ENCODE peak calls at places on chromosomes 7 and 10, in ten cellular contexts. One of them, this sample, is unnamed.

GRCh38 chr7:36840930-36841329 is 116.6 kb upstream of the AOAH start:
- DNase-seq in H9: no peak
- DNase-seq in astrocyte: no peak
- DNase-seq in fibroblast of villous mesenchyme: no peak
- DNase-seq in fibroblast of the aortic adventitia: no peak
- DNase-seq in retinal pigment epithelial cell: no peak
- DNase-seq in heart left ventricle: no peak
- DNase-seq in HFF-Myc: no peak
- DNase-seq in right lobe of liver: no peak
- DNase-seq in type B pancreatic cell: no peak
- DNase-seq in this sample: no peak

GRCh38 chr10:1739751-1740150 is 2.4 kb upstream of the ADARB2 start:
- DNase-seq in H9: peak
- DNase-seq in astrocyte: no peak
- DNase-seq in fibroblast of villous mesenchyme: no peak
- DNase-seq in fibroblast of the aortic adventitia: no peak
- DNase-seq in retinal pigment epithelial cell: no peak
- DNase-seq in heart left ventricle: no peak
- DNase-seq in HFF-Myc: no peak
- DNase-seq in right lobe of liver: no peak
- DNase-seq in type B pancreatic cell: no peak
- DNase-seq in this sample: no peak

GRCh38 chr10:129328531-129328930 is 138.5 kb upstream of the MGMT start:
- DNase-seq in H9: no peak
- DNase-seq in astrocyte: no peak
- DNase-seq in fibroblast of villous mesenchyme: peak
- DNase-seq in fibroblast of the aortic adventitia: no peak
- DNase-seq in retinal pigment epithelial cell: no peak
- DNase-seq in heart left ventricle: no peak
- DNase-seq in HFF-Myc: no peak
- DNase-seq in right lobe of liver: no peak
- DNase-seq in type B pancreatic cell: no peak
- DNase-seq in this sample: no peak

GRCh38 chr7:21184956-21185355 is 242.9 kb upstream of the SP4 start:
- DNase-seq in H9: no peak
- DNase-seq in astrocyte: no peak
- DNase-seq in fibroblast of villous mesenchyme: no peak
- DNase-seq in fibroblast of the aortic adventitia: no peak
- DNase-seq in retinal pigment epithelial cell: no peak
- DNase-seq in heart left ventricle: no peak
- DNase-seq in HFF-Myc: no peak
- DNase-seq in right lobe of liver: no peak
- DNase-seq in type B pancreatic cell: no peak
- DNase-seq in this sample: no peak

GRCh38 chr10:46002916-46003693 is 27.3 kb downstream of the NCOA4 start:
- DNase-seq in H9: no peak
- DNase-seq in astrocyte: no peak
- DNase-seq in fibroblast of villous mesenchyme: no peak
- DNase-seq in fibroblast of the aortic adventitia: no peak
- DNase-seq in retinal pigment epithelial cell: no peak
- DNase-seq in heart left ventricle: no peak
- DNase-seq in HFF-Myc: no peak
- DNase-seq in right lobe of liver: no peak
- DNase-seq in type B pancreatic cell: no peak
- DNase-seq in this sample: no peak

GRCh38 chr7:100051611-100052010 is 2.0 kb downstream of the ZSCAN21 start:
- DNase-seq in H9: no peak
- DNase-seq in astrocyte: no peak
- DNase-seq in fibroblast of villous mesenchyme: no peak
- DNase-seq in fibroblast of the aortic adventitia: no peak
- DNase-seq in retinal pigment epithelial cell: no peak
- DNase-seq in heart left ventricle: no peak
- DNase-seq in HFF-Myc: no peak
- DNase-seq in right lobe of liver: no peak
- DNase-seq in type B pancreatic cell: no peak
- DNase-seq in this sample: no peak

GRCh38 chr10:63525021-63525420 is 3.8 kb downstream of the REEP3 start:
- DNase-seq in H9: no peak
- DNase-seq in astrocyte: no peak
- DNase-seq in fibroblast of villous mesenchyme: no peak
- DNase-seq in fibroblast of the aortic adventitia: no peak
- DNase-seq in retinal pigment epithelial cell: no peak
- DNase-seq in heart left ventricle: no peak
- DNase-seq in HFF-Myc: no peak
- DNase-seq in right lobe of liver: no peak
- DNase-seq in type B pancreatic cell: no peak
- DNase-seq in this sample: no peak

GRCh38 chr10:30013684-30014246 is 45.6 kb downstream of the JCAD start:
- DNase-seq in H9: no peak
- DNase-seq in astrocyte: peak
- DNase-seq in fibroblast of villous mesenchyme: peak
- DNase-seq in fibroblast of the aortic adventitia: no peak
- DNase-seq in retinal pigment epithelial cell: peak
- DNase-seq in heart left ventricle: no peak
- DNase-seq in HFF-Myc: no peak
- DNase-seq in right lobe of liver: peak
- DNase-seq in type B pancreatic cell: no peak
- DNase-seq in this sample: no peak

GRCh38 chr10:77666821-77667220 is 29.2 kb upstream of the KCNMA1 start:
- DNase-seq in H9: no peak
- DNase-seq in astrocyte: peak
- DNase-seq in fibroblast of villous mesenchyme: no peak
- DNase-seq in fibroblast of the aortic adventitia: peak
- DNase-seq in retinal pigment epithelial cell: no peak
- DNase-seq in heart left ventricle: no peak
- DNase-seq in HFF-Myc: no peak
- DNase-seq in right lobe of liver: no peak
- DNase-seq in type B pancreatic cell: no peak
- DNase-seq in this sample: no peak

GRCh38 chr10:77661674-77662073 is 24.1 kb upstream of the KCNMA1 start:
- DNase-seq in H9: no peak
- DNase-seq in astrocyte: no peak
- DNase-seq in fibroblast of villous mesenchyme: no peak
- DNase-seq in fibroblast of the aortic adventitia: no peak
- DNase-seq in retinal pigment epithelial cell: no peak
- DNase-seq in heart left ventricle: no peak
- DNase-seq in HFF-Myc: no peak
- DNase-seq in right lobe of liver: no peak
- DNase-seq in type B pancreatic cell: no peak
- DNase-seq in this sample: no peak

GRCh38 chr10:77664018-77664417 is 26.4 kb upstream of the KCNMA1 start:
- DNase-seq in H9: no peak
- DNase-seq in astrocyte: no peak
- DNase-seq in fibroblast of villous mesenchyme: no peak
- DNase-seq in fibroblast of the aortic adventitia: no peak
- DNase-seq in retinal pigment epithelial cell: peak
- DNase-seq in heart left ventricle: no peak
- DNase-seq in HFF-Myc: no peak
- DNase-seq in right lobe of liver: no peak
- DNase-seq in type B pancreatic cell: no peak
- DNase-seq in this sample: no peak

DNA sequence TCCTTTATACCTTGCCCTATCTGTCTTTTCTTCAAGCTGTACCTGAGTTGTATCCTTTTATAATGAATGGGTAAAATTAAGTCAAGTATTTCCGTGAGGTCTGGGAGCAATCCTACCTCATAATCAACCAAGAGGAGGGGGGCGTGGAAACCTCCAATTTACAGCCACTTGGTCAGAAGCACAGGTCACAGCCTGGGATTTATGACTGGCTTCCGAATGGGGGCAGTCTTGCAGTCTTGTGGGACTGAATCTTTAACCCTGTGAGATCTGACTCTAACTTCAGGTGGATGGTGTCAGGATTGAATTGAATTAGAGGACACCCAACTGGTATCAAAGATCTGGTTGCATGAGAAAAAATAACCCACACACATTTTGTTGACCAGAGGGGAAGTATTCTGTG is 23.5 kb upstream of the KCNMA1 start:
- DNase-seq in H9: no peak
- DNase-seq in astrocyte: no peak
- DNase-seq in fibroblast of villous mesenchyme: no peak
- DNase-seq in fibroblast of the aortic adventitia: no peak
- DNase-seq in retinal pigment epithelial cell: no peak
- DNase-seq in heart left ventricle: no peak
- DNase-seq in HFF-Myc: no peak
- DNase-seq in right lobe of liver: no peak
- DNase-seq in type B pancreatic cell: no peak
- DNase-seq in this sample: no peak
- TF ChIP-seq CTCF in H9: peak
- TF ChIP-seq CTCF in astrocyte: no peak
- TF ChIP-seq CTCF in fibroblast of villous mesenchyme: no peak
- TF ChIP-seq CTCF in fibroblast of the aortic adventitia: no peak
- TF ChIP-seq CTCF in retinal pigment epithelial cell: peak
- TF ChIP-seq CTCF in heart left ventricle: no peak
- TF ChIP-seq CTCF in HFF-Myc: no peak
- TF ChIP-seq CTCF in right lobe of liver: no peak
- TF ChIP-seq CTCF in type B pancreatic cell: no peak
- TF ChIP-seq CTCF in this sample: no peak

DNA sequence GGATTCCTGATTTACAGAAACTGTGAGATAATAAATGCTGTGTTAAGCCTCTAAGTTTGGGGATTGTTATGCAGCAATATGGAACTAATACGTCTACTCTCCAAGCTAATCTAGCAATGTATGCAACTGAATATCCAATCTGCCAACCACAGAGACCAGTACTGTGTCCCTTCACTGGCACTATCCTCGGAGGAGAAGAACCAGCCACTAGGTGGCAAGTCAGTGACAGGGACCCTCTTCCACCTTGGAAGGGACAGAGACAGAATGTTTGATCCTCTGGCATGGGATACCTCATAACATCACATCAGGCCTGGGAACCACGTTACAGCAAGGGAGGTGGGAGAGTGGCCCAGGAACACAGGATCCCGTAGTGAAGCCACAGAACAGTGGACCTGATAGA is 96.4 kb downstream of the CREM start:
- DNase-seq in H9: peak
- DNase-seq in astrocyte: no peak
- DNase-seq in fibroblast of villous mesenchyme: no peak
- DNase-seq in fibroblast of the aortic adventitia: no peak
- DNase-seq in retinal pigment epithelial cell: no peak
- DNase-seq in heart left ventricle: no peak
- DNase-seq in HFF-Myc: no peak
- DNase-seq in right lobe of liver: no peak
- DNase-seq in type B pancreatic cell: no peak
- DNase-seq in this sample: no peak
- TF ChIP-seq CTCF in H9: peak
- TF ChIP-seq CTCF in astrocyte: no peak
- TF ChIP-seq CTCF in fibroblast of villous mesenchyme: no peak
- TF ChIP-seq CTCF in fibroblast of the aortic adventitia: no peak
- TF ChIP-seq CTCF in retinal pigment epithelial cell: peak
- TF ChIP-seq CTCF in heart left ventricle: no peak
- TF ChIP-seq CTCF in HFF-Myc: peak
- TF ChIP-seq CTCF in right lobe of liver: no peak
- TF ChIP-seq CTCF in type B pancreatic cell: no peak
- TF ChIP-seq CTCF in this sample: no peak

GRCh38 chr7:127415060-127415742 is 22.7 kb upstream of the ZNF800 start:
- DNase-seq in H9: no peak
- DNase-seq in astrocyte: no peak
- DNase-seq in fibroblast of villous mesenchyme: no peak
- DNase-seq in fibroblast of the aortic adventitia: no peak
- DNase-seq in retinal pigment epithelial cell: no peak
- DNase-seq in heart left ventricle: no peak
- DNase-seq in HFF-Myc: no peak
- DNase-seq in right lobe of liver: no peak
- DNase-seq in type B pancreatic cell: no peak
- DNase-seq in this sample: no peak

GRCh38 chr7:127404282-127405049 is 12.0 kb upstream of the ZNF800 start:
- DNase-seq in H9: no peak
- DNase-seq in astrocyte: no peak
- DNase-seq in fibroblast of villous mesenchyme: no peak
- DNase-seq in fibroblast of the aortic adventitia: no peak
- DNase-seq in retinal pigment epithelial cell: no peak
- DNase-seq in heart left ventricle: no peak
- DNase-seq in HFF-Myc: no peak
- DNase-seq in right lobe of liver: no peak
- DNase-seq in type B pancreatic cell: no peak
- DNase-seq in this sample: no peak

GRCh38 chr7:127413962-127414361 is 21.5 kb upstream of the ZNF800 start:
- DNase-seq in H9: no peak
- DNase-seq in astrocyte: no peak
- DNase-seq in fibroblast of villous mesenchyme: no peak
- DNase-seq in fibroblast of the aortic adventitia: no peak
- DNase-seq in retinal pigment epithelial cell: no peak
- DNase-seq in heart left ventricle: no peak
- DNase-seq in HFF-Myc: no peak
- DNase-seq in right lobe of liver: no peak
- DNase-seq in type B pancreatic cell: no peak
- DNase-seq in this sample: no peak

GRCh38 chr7:127413326-127413725 is 20.8 kb upstream of the ZNF800 start:
- DNase-seq in H9: no peak
- DNase-seq in astrocyte: no peak
- DNase-seq in fibroblast of villous mesenchyme: no peak
- DNase-seq in fibroblast of the aortic adventitia: no peak
- DNase-seq in retinal pigment epithelial cell: no peak
- DNase-seq in heart left ventricle: no peak
- DNase-seq in HFF-Myc: no peak
- DNase-seq in right lobe of liver: no peak
- DNase-seq in type B pancreatic cell: no peak
- DNase-seq in this sample: no peak

DNA sequence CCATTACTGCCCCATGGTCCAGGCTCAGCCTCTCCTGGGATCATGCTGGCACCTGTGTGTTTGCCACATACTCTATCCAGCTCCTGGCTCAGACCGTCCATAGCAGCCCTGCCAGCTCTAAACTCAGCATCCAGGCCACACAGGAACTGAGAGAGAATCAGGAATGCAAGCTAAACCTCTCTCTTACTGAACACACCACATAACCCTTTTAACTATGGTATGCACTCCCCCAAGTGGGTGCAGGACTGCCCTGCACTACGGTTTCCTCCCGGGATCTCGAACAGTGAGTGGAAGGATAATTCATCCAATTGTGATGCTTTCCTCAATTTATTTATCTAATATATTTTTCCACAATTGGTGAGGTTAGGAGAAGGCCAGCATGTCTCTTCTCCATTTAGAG is 17.1 kb upstream of the ZNF800 start:
- DNase-seq in H9: no peak
- DNase-seq in astrocyte: peak
- DNase-seq in fibroblast of villous mesenchyme: peak
- DNase-seq in fibroblast of the aortic adventitia: peak
- DNase-seq in retinal pigment epithelial cell: no peak
- DNase-seq in heart left ventricle: no peak
- DNase-seq in HFF-Myc: no peak
- DNase-seq in right lobe of liver: no peak
- DNase-seq in type B pancreatic cell: no peak
- DNase-seq in this sample: no peak
- TF ChIP-seq CTCF in H9: peak
- TF ChIP-seq CTCF in astrocyte: no peak
- TF ChIP-seq CTCF in fibroblast of villous mesenchyme: peak
- TF ChIP-seq CTCF in fibroblast of the aortic adventitia: peak
- TF ChIP-seq CTCF in retinal pigment epithelial cell: peak
- TF ChIP-seq CTCF in heart left ventricle: no peak
- TF ChIP-seq CTCF in HFF-Myc: no peak
- TF ChIP-seq CTCF in right lobe of liver: no peak
- TF ChIP-seq CTCF in type B pancreatic cell: no peak
- TF ChIP-seq CTCF in this sample: no peak

DNA sequence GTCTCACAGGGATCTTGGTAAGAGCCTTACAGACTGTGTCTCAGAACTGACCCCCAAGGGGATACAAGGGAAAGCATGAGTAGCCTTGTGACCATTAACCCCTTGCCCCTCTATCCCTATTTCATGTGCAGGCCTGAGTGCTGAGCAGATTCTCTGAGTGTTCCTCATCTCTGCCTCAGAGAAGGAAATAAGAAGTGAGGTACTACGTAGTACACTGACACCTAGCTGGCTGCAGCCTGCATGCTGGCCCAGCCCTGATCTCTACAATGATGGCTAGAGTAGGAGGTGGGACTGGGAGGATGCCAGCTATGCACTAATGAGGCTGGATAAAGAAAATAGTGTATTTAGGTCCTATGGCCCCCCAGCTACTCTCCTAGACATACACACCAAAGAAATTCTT is 174.9 kb upstream of the HPS1 start:
- DNase-seq in H9: peak
- DNase-seq in astrocyte: no peak
- DNase-seq in fibroblast of villous mesenchyme: no peak
- DNase-seq in fibroblast of the aortic adventitia: no peak
- DNase-seq in retinal pigment epithelial cell: no peak
- DNase-seq in heart left ventricle: no peak
- DNase-seq in HFF-Myc: no peak
- DNase-seq in right lobe of liver: no peak
- DNase-seq in type B pancreatic cell: no peak
- DNase-seq in this sample: no peak
- TF ChIP-seq CTCF in H9: no peak
- TF ChIP-seq CTCF in astrocyte: no peak
- TF ChIP-seq CTCF in fibroblast of villous mesenchyme: no peak
- TF ChIP-seq CTCF in fibroblast of the aortic adventitia: no peak
- TF ChIP-seq CTCF in retinal pigment epithelial cell: no peak
- TF ChIP-seq CTCF in heart left ventricle: no peak
- TF ChIP-seq CTCF in HFF-Myc: no peak
- TF ChIP-seq CTCF in right lobe of liver: no peak
- TF ChIP-seq CTCF in type B pancreatic cell: no peak
- TF ChIP-seq CTCF in this sample: no peak

This sample was measured in left lung.